ENCODE peak calls at places on chromosomes 16 and 17, in five cellular contexts. L, E, Q, A and V are unnamed samples.

GRCh38 chr17:66357037-66357436 is 54.6 kb downstream of the PRKCA start:
- DNase-seq in L (no peak), Q (no peak), A (no peak), E (no peak), V (no peak)

GRCh38 chr17:488993-489757 is 136.6 kb upstream of the RPH3AL start:
- DNase-seq in E (no peak), A (peak), Q (no peak), L (peak), V (peak)

GRCh38 chr16:21227886-21228285 is 5.6 kb upstream of the ANKS4B start:
- DNase-seq in L (no peak), E (no peak), A (no peak), Q (no peak), V (no peak)

GRCh38 chr17:42843358-42843934 is 934 bp upstream of the AOC2 start:
- DNase-seq in L (no peak), Q (peak), A (peak), E (no peak), V (no peak)

GRCh38 chr17:77428901-77429734 is 288.3 kb downstream of the SEC14L1 start:
- DNase-seq in E (no peak), A (peak), Q (no peak), L (no peak), V (no peak)

GRCh38 chr17:32256012-32256694 is 9.5 kb upstream of the RHBDL3 start:
- DNase-seq in L (no peak), Q (no peak), E (no peak), A (no peak), V (no peak)

GRCh38 chr17:50841949-50842354 is 6.6 kb downstream of the WFIKKN2 start:
- DNase-seq in Q (peak), E (no peak), L (peak), A (peak), V (peak)

GRCh38 chr16:78434401-78434800 is 334.9 kb downstream of the WWOX start:
- DNase-seq in Q (no peak), L (no peak), E (no peak), A (no peak), V (no peak)

GRCh38 chr16:85590506-85590832 is 22.7 kb upstream of the GSE1 start:
- DNase-seq in L (no peak), E (no peak), A (no peak), Q (no peak), V (no peak)

GRCh38 chr17:29342148-29342765 is 47.9 kb upstream of the TAOK1 start:
- DNase-seq in Q (no peak), L (no peak), A (peak), E (no peak), V (no peak)

GRCh38 chr17:61621317-61621716 is 30.3 kb upstream of the NACA2 start:
- DNase-seq in Q (no peak), L (no peak), E (no peak), A (no peak), V (no peak)

GRCh38 chr17:12789976-12790805 is 893 bp downstream of the ARHGAP44 start:
- DNase-seq in E (no peak), Q (no peak), L (no peak), A (no peak), V (no peak)

GRCh38 chr16:75113046-75113491 is 3.5 kb downstream of the LDHD start:
- DNase-seq in Q (no peak), A (no peak), L (no peak), E (no peak), V (no peak)

GRCh38 chr17:80588687-80589086 is 44.0 kb downstream of the RPTOR start:
- DNase-seq in Q (peak), A (no peak), L (no peak), E (no peak), V (no peak)